ENCODE peak calls at places on chromosomes 6 and 20, in eight cellular contexts. One of them, this sample, is unnamed.

GRCh38 chr6:170101281-170102035 is 189.4 kb downstream of the DLL1 start:
- DNase-seq in progenitor cell of endocrine pancreas: no peak
- DNase-seq in mucosa of descending colon: no peak
- DNase-seq in AG04449: no peak
- DNase-seq in activated CD4-positive, CD25-positive, alpha-beta regulatory T cell: no peak
- DNase-seq in myocyte: no peak
- DNase-seq in amniotic epithelial cell: no peak
- DNase-seq in AG10803: no peak
- DNase-seq in this sample: no peak

GRCh38 chr6:57195457-57195856 is 23.3 kb downstream of the BAG2 start:
- DNase-seq in progenitor cell of endocrine pancreas: no peak
- DNase-seq in mucosa of descending colon: no peak
- DNase-seq in AG04449: no peak
- DNase-seq in activated CD4-positive, CD25-positive, alpha-beta regulatory T cell: no peak
- DNase-seq in myocyte: no peak
- DNase-seq in amniotic epithelial cell: peak
- DNase-seq in AG10803: no peak
- DNase-seq in this sample: no peak

GRCh38 chr6:108737594-108738546 is 110.4 kb upstream of the ARMC2 start:
- DNase-seq in progenitor cell of endocrine pancreas: no peak
- DNase-seq in mucosa of descending colon: peak
- DNase-seq in AG04449: peak
- DNase-seq in activated CD4-positive, CD25-positive, alpha-beta regulatory T cell: no peak
- DNase-seq in myocyte: peak
- DNase-seq in amniotic epithelial cell: peak
- DNase-seq in AG10803: peak
- DNase-seq in this sample: peak

GRCh38 chr6:108127826-108128225 is 38.0 kb upstream of the NR2E1 start:
- DNase-seq in progenitor cell of endocrine pancreas: no peak
- DNase-seq in mucosa of descending colon: no peak
- DNase-seq in AG04449: no peak
- DNase-seq in activated CD4-positive, CD25-positive, alpha-beta regulatory T cell: no peak
- DNase-seq in myocyte: peak
- DNase-seq in amniotic epithelial cell: no peak
- DNase-seq in AG10803: no peak
- DNase-seq in this sample: peak

GRCh38 chr6:31498748-31499147 is 803 bp downstream of the MICB start:
- DNase-seq in progenitor cell of endocrine pancreas: no peak
- DNase-seq in mucosa of descending colon: peak
- DNase-seq in AG04449: no peak
- DNase-seq in activated CD4-positive, CD25-positive, alpha-beta regulatory T cell: no peak
- DNase-seq in myocyte: no peak
- DNase-seq in amniotic epithelial cell: no peak
- DNase-seq in AG10803: no peak
- DNase-seq in this sample: no peak

GRCh38 chr20:49561256-49561655 is 6.7 kb downstream of the PTGIS start:
- DNase-seq in progenitor cell of endocrine pancreas: no peak
- DNase-seq in mucosa of descending colon: no peak
- DNase-seq in AG04449: no peak
- DNase-seq in activated CD4-positive, CD25-positive, alpha-beta regulatory T cell: no peak
- DNase-seq in myocyte: no peak
- DNase-seq in amniotic epithelial cell: no peak
- DNase-seq in AG10803: no peak
- DNase-seq in this sample: no peak

GRCh38 chr6:96631248-96631647 is 68.3 kb downstream of the FHL5 start:
- DNase-seq in progenitor cell of endocrine pancreas: no peak
- DNase-seq in mucosa of descending colon: no peak
- DNase-seq in AG04449: no peak
- DNase-seq in activated CD4-positive, CD25-positive, alpha-beta regulatory T cell: no peak
- DNase-seq in myocyte: no peak
- DNase-seq in amniotic epithelial cell: peak
- DNase-seq in AG10803: no peak
- DNase-seq in this sample: no peak

GRCh38 chr20:1810926-1811620 is 84.1 kb upstream of the SIRPA start:
- DNase-seq in progenitor cell of endocrine pancreas: no peak
- DNase-seq in mucosa of descending colon: no peak
- DNase-seq in AG04449: no peak
- DNase-seq in activated CD4-positive, CD25-positive, alpha-beta regulatory T cell: no peak
- DNase-seq in myocyte: no peak
- DNase-seq in amniotic epithelial cell: peak
- DNase-seq in AG10803: peak
- DNase-seq in this sample: peak

GRCh38 chr6:146997062-146997461 is 207.2 kb upstream of the STXBP5 start:
- DNase-seq in progenitor cell of endocrine pancreas: no peak
- DNase-seq in mucosa of descending colon: no peak
- DNase-seq in AG04449: no peak
- DNase-seq in activated CD4-positive, CD25-positive, alpha-beta regulatory T cell: no peak
- DNase-seq in myocyte: peak
- DNase-seq in amniotic epithelial cell: peak
- DNase-seq in AG10803: peak
- DNase-seq in this sample: peak

GRCh38 chr6:48567016-48567415 is 456.0 kb upstream of the PTCHD4 start:
- DNase-seq in progenitor cell of endocrine pancreas: no peak
- DNase-seq in mucosa of descending colon: no peak
- DNase-seq in AG04449: no peak
- DNase-seq in activated CD4-positive, CD25-positive, alpha-beta regulatory T cell: no peak
- DNase-seq in myocyte: no peak
- DNase-seq in amniotic epithelial cell: peak
- DNase-seq in AG10803: no peak
- DNase-seq in this sample: peak

GRCh38 chr6:15462717-15463525 is 199.9 kb downstream of the DTNBP1 start:
- DNase-seq in progenitor cell of endocrine pancreas: no peak
- DNase-seq in mucosa of descending colon: no peak
- DNase-seq in AG04449: no peak
- DNase-seq in activated CD4-positive, CD25-positive, alpha-beta regulatory T cell: no peak
- DNase-seq in myocyte: no peak
- DNase-seq in amniotic epithelial cell: peak
- DNase-seq in AG10803: peak
- DNase-seq in this sample: no peak

GRCh38 chr6:1704711-1705110 is 95.0 kb downstream of the FOXC1 start:
- DNase-seq in progenitor cell of endocrine pancreas: no peak
- DNase-seq in mucosa of descending colon: no peak
- DNase-seq in AG04449: no peak
- DNase-seq in activated CD4-positive, CD25-positive, alpha-beta regulatory T cell: no peak
- DNase-seq in myocyte: no peak
- DNase-seq in amniotic epithelial cell: no peak
- DNase-seq in AG10803: no peak
- DNase-seq in this sample: no peak

GRCh38 chr6:158150701-158151100 is 17.4 kb downstream of the SERAC1 start:
- DNase-seq in progenitor cell of endocrine pancreas: no peak
- DNase-seq in mucosa of descending colon: no peak
- DNase-seq in AG04449: no peak
- DNase-seq in activated CD4-positive, CD25-positive, alpha-beta regulatory T cell: no peak
- DNase-seq in myocyte: peak
- DNase-seq in amniotic epithelial cell: peak
- DNase-seq in AG10803: no peak
- DNase-seq in this sample: peak

GRCh38 chr6:47571488-47571887 is 93.9 kb downstream of the CD2AP start:
- DNase-seq in progenitor cell of endocrine pancreas: no peak
- DNase-seq in mucosa of descending colon: no peak
- DNase-seq in AG04449: peak
- DNase-seq in activated CD4-positive, CD25-positive, alpha-beta regulatory T cell: no peak
- DNase-seq in myocyte: no peak
- DNase-seq in amniotic epithelial cell: no peak
- DNase-seq in AG10803: peak
- DNase-seq in this sample: no peak

GRCh38 chr20:33653218-33653899 is 8.8 kb upstream of the C20orf144 start:
- DNase-seq in progenitor cell of endocrine pancreas: peak
- DNase-seq in mucosa of descending colon: peak
- DNase-seq in AG04449: no peak
- DNase-seq in activated CD4-positive, CD25-positive, alpha-beta regulatory T cell: no peak
- DNase-seq in myocyte: peak
- DNase-seq in amniotic epithelial cell: peak
- DNase-seq in AG10803: peak
- DNase-seq in this sample: peak

GRCh38 chr6:165515963-165516624 is 146.9 kb downstream of the PDE10A start:
- DNase-seq in progenitor cell of endocrine pancreas: no peak
- DNase-seq in mucosa of descending colon: no peak
- DNase-seq in AG04449: no peak
- DNase-seq in activated CD4-positive, CD25-positive, alpha-beta regulatory T cell: no peak
- DNase-seq in myocyte: no peak
- DNase-seq in amniotic epithelial cell: peak
- DNase-seq in AG10803: no peak
- DNase-seq in this sample: peak

GRCh38 chr6:126766820-126767219 is 351.7 kb upstream of the RSPO3 start:
- DNase-seq in progenitor cell of endocrine pancreas: no peak
- DNase-seq in mucosa of descending colon: no peak
- DNase-seq in AG04449: no peak
- DNase-seq in activated CD4-positive, CD25-positive, alpha-beta regulatory T cell: no peak
- DNase-seq in myocyte: no peak
- DNase-seq in amniotic epithelial cell: no peak
- DNase-seq in AG10803: no peak
- DNase-seq in this sample: no peak

GRCh38 chr20:31836853-31837608 is 8.4 kb downstream of the FOXS1 start:
- DNase-seq in progenitor cell of endocrine pancreas: no peak
- DNase-seq in mucosa of descending colon: no peak
- DNase-seq in AG04449: no peak
- DNase-seq in activated CD4-positive, CD25-positive, alpha-beta regulatory T cell: no peak
- DNase-seq in myocyte: no peak
- DNase-seq in amniotic epithelial cell: no peak
- DNase-seq in AG10803: peak
- DNase-seq in this sample: no peak

GRCh38 chr20:45354423-45355208 is 6.4 kb upstream of the SDC4 start:
- DNase-seq in progenitor cell of endocrine pancreas: no peak
- DNase-seq in mucosa of descending colon: no peak
- DNase-seq in AG04449: no peak
- DNase-seq in activated CD4-positive, CD25-positive, alpha-beta regulatory T cell: no peak
- DNase-seq in myocyte: peak
- DNase-seq in amniotic epithelial cell: peak
- DNase-seq in AG10803: no peak
- DNase-seq in this sample: peak

GRCh38 chr6:84623956-84624680 is 140.3 kb downstream of the TBX18 start:
- DNase-seq in progenitor cell of endocrine pancreas: no peak
- DNase-seq in mucosa of descending colon: no peak
- DNase-seq in AG04449: peak
- DNase-seq in activated CD4-positive, CD25-positive, alpha-beta regulatory T cell: no peak
- DNase-seq in myocyte: peak
- DNase-seq in amniotic epithelial cell: peak
- DNase-seq in AG10803: peak
- DNase-seq in this sample: peak

GRCh38 chr6:109653264-109653663 is 37.7 kb downstream of the AK9 start:
- DNase-seq in progenitor cell of endocrine pancreas: no peak
- DNase-seq in mucosa of descending colon: no peak
- DNase-seq in AG04449: no peak
- DNase-seq in activated CD4-positive, CD25-positive, alpha-beta regulatory T cell: no peak
- DNase-seq in myocyte: no peak
- DNase-seq in amniotic epithelial cell: peak
- DNase-seq in AG10803: no peak
- DNase-seq in this sample: no peak

GRCh38 chr6:156060013-156060412 is 604.4 kb upstream of the NOX3 start:
- DNase-seq in progenitor cell of endocrine pancreas: no peak
- DNase-seq in mucosa of descending colon: no peak
- DNase-seq in AG04449: no peak
- DNase-seq in activated CD4-positive, CD25-positive, alpha-beta regulatory T cell: no peak
- DNase-seq in myocyte: no peak
- DNase-seq in amniotic epithelial cell: no peak
- DNase-seq in AG10803: no peak
- DNase-seq in this sample: no peak

GRCh38 chr20:38805502-38805957 is at the start of gene PPP1R16B:
- DNase-seq in progenitor cell of endocrine pancreas: peak
- DNase-seq in mucosa of descending colon: peak
- DNase-seq in AG04449: no peak
- DNase-seq in activated CD4-positive, CD25-positive, alpha-beta regulatory T cell: peak
- DNase-seq in myocyte: peak
- DNase-seq in amniotic epithelial cell: no peak
- DNase-seq in AG10803: no peak
- DNase-seq in this sample: no peak

GRCh38 chr20:52303281-52303950 is 111.8 kb upstream of the ZFP64 start:
- DNase-seq in progenitor cell of endocrine pancreas: no peak
- DNase-seq in mucosa of descending colon: no peak
- DNase-seq in AG04449: no peak
- DNase-seq in activated CD4-positive, CD25-positive, alpha-beta regulatory T cell: no peak
- DNase-seq in myocyte: peak
- DNase-seq in amniotic epithelial cell: no peak
- DNase-seq in AG10803: no peak
- DNase-seq in this sample: no peak

GRCh38 chr6:1325471-1326309 is 13.8 kb downstream of the FOXQ1 start:
- DNase-seq in progenitor cell of endocrine pancreas: no peak
- DNase-seq in mucosa of descending colon: no peak
- DNase-seq in AG04449: peak
- DNase-seq in activated CD4-positive, CD25-positive, alpha-beta regulatory T cell: no peak
- DNase-seq in myocyte: no peak
- DNase-seq in amniotic epithelial cell: peak
- DNase-seq in AG10803: peak
- DNase-seq in this sample: peak

GRCh38 chr6:18567380-18567779 is 180.2 kb downstream of the RNF144B start:
- DNase-seq in progenitor cell of endocrine pancreas: no peak
- DNase-seq in mucosa of descending colon: no peak
- DNase-seq in AG04449: no peak
- DNase-seq in activated CD4-positive, CD25-positive, alpha-beta regulatory T cell: no peak
- DNase-seq in myocyte: no peak
- DNase-seq in amniotic epithelial cell: no peak
- DNase-seq in AG10803: no peak
- DNase-seq in this sample: no peak

GRCh38 chr20:25574411-25574810 is 10.9 kb downstream of the NINL start:
- DNase-seq in progenitor cell of endocrine pancreas: no peak
- DNase-seq in mucosa of descending colon: no peak
- DNase-seq in AG04449: no peak
- DNase-seq in activated CD4-positive, CD25-positive, alpha-beta regulatory T cell: no peak
- DNase-seq in myocyte: no peak
- DNase-seq in amniotic epithelial cell: peak
- DNase-seq in AG10803: peak
- DNase-seq in this sample: peak

GRCh38 chr20:38927902-38928578 is 1.8 kb downstream of the FAM83D start:
- DNase-seq in progenitor cell of endocrine pancreas: no peak
- DNase-seq in mucosa of descending colon: peak
- DNase-seq in AG04449: no peak
- DNase-seq in activated CD4-positive, CD25-positive, alpha-beta regulatory T cell: no peak
- DNase-seq in myocyte: no peak
- DNase-seq in amniotic epithelial cell: no peak
- DNase-seq in AG10803: no peak
- DNase-seq in this sample: no peak

GRCh38 chr6:54525731-54526130 is 217.5 kb downstream of the TINAG start:
- DNase-seq in progenitor cell of endocrine pancreas: no peak
- DNase-seq in mucosa of descending colon: no peak
- DNase-seq in AG04449: peak
- DNase-seq in activated CD4-positive, CD25-positive, alpha-beta regulatory T cell: no peak
- DNase-seq in myocyte: peak
- DNase-seq in amniotic epithelial cell: peak
- DNase-seq in AG10803: peak
- DNase-seq in this sample: peak

GRCh38 chr6:163191704-163192537 is 222.6 kb upstream of the QKI start:
- DNase-seq in progenitor cell of endocrine pancreas: no peak
- DNase-seq in mucosa of descending colon: no peak
- DNase-seq in AG04449: no peak
- DNase-seq in activated CD4-positive, CD25-positive, alpha-beta regulatory T cell: no peak
- DNase-seq in myocyte: peak
- DNase-seq in amniotic epithelial cell: no peak
- DNase-seq in AG10803: no peak
- DNase-seq in this sample: peak